ENCODE peak calls at places on chromosome 17, in five cellular contexts. U, E, O, Y and J are unnamed samples.

GRCh38 chr17:75970011-75970523 is 8.9 kb downstream of the ACOX1 start:
- DNase-seq in E (no peak), Y (no peak), O (peak; percentile 84), U (no peak), J (no peak)

GRCh38 chr17:18166894-18167293 is 16.7 kb upstream of the ALKBH5 start:
- DNase-seq in O (peak; percentile 51), Y (no peak), E (no peak), U (no peak), J (no peak)

GRCh38 chr17:12592941-12593340 is 72.7 kb upstream of the MYOCD start:
- DNase-seq in O (no peak), E (no peak), Y (no peak), U (no peak), J (no peak)

GRCh38 chr17:1030684-1031557 is 34.0 kb downstream of the TIMM22 start:
- DNase-seq in U (no peak), O (no peak), E (no peak), Y (no peak), J (no peak)

GRCh38 chr17:17626840-17627239 is 35.3 kb upstream of the PEMT start:
- DNase-seq in E (no peak), Y (no peak), O (no peak), U (no peak), J (no peak)

GRCh38 chr17:82848022-82848592 is 8.3 kb upstream of the ZNF750 start:
- DNase-seq in O (no peak), U (no peak), Y (no peak), E (no peak), J (no peak)

GRCh38 chr17:69516225-69516624 is 101.7 kb downstream of the MAP2K6 start:
- DNase-seq in Y (no peak), U (no peak), O (no peak), E (no peak), J (no peak)

GRCh38 chr17:6269474-6269873 is 165.4 kb downstream of the AIPL1 start:
- DNase-seq in O (peak; percentile 27), U (peak; percentile 35), Y (no peak), E (no peak), J (no peak)

GRCh38 chr17:34393401-34393800 is 30.4 kb upstream of the CCL1 start:
- DNase-seq in Y (no peak), U (no peak), E (no peak), O (no peak), J (no peak)

GRCh38 chr17:52157603-52158449 is 688 bp downstream of the CA10 start:
- DNase-seq in Y (no peak), U (no peak), O (no peak), E (no peak), J (no peak)

GRCh38 chr17:50909765-50910661 is 43.9 kb upstream of the TOB1 start:
- DNase-seq in U (no peak), O (no peak), Y (no peak), E (no peak), J (no peak)

GRCh38 chr17:17089206-17089550 is 46.9 kb downstream of the MPRIP start:
- DNase-seq in U (no peak), Y (no peak), E (no peak), O (peak; percentile 22), J (no peak)

GRCh38 chr17:59680314-59680713 is 26.9 kb downstream of the PTRH2 start:
- DNase-seq in U (no peak), O (no peak), Y (no peak), E (no peak), J (no peak)

GRCh38 chr17:59838196-59838911 is 54.4 kb downstream of the TUBD1 start:
- DNase-seq in O (peak; percentile 55), U (no peak), Y (no peak), E (no peak), J (no peak)

GRCh38 chr17:41919840-41920579 is 1.3 kb upstream of the ACLY start:
- DNase-seq in Y (no peak), O (peak; percentile 39), E (no peak), U (no peak), J (no peak)

GRCh38 chr17:66966529-66967418 is 2.3 kb downstream of the CACNG4 start:
- DNase-seq in Y (no peak), U (no peak), E (no peak), O (no peak), J (no peak)

GRCh38 chr17:31499771-31500554 is 108.5 kb downstream of the RAB11FIP4 start:
- DNase-seq in E (no peak), O (peak; percentile 44), Y (no peak), U (no peak), J (no peak)
- TF ChIP-seq POLR2AphosphoS5 in E (no peak), O (no peak), Y (no peak), U (no peak), J (no peak)

DNA sequence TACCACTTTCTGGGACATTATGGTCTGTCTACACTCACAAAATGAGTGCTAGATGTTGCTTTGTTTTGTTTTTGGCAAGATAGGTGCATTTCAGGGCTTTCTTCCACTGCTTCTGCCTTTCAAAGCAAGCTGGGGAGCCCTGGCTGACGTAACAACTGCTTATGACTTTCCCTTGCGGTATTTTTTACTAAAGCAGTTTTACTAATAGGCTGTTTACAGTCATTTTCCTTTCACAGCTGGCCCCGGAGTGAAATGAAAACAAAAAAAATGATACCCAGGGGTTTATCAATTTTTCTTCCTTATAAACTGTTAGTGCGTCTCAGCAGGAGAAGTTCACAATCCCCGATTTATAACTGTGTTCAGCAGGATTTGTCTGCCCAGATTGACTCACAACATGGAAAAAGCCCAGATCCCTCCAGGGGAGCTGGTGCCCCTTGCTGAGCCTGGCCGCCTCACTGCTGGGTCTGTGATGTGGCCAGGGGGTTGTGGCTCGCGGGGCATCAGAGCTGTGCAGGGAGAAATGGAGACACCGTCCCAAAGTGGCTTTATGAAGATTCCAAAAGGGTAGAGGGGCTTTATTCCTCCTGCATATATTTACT is 184.4 kb upstream of the HS3ST3A1 start:
- DNase-seq in U (no peak), O (no peak), E (no peak), Y (no peak), J (no peak)
- TF ChIP-seq TAF1 in U (no peak), O (no peak), E (no peak), Y (no peak), J (no peak)

GRCh38 chr17:81478119-81478518 is 34.5 kb downstream of the ACTG1 start:
- DNase-seq in Y (no peak), E (no peak), O (no peak), U (no peak), J (no peak)
- TF ChIP-seq POLR2A in Y (no peak), E (no peak), O (no peak), U (no peak), J (no peak)

GRCh38 chr17:38748329-38749221 is at the start of gene PCGF2:
- DNase-seq in U (no peak), O (peak; percentile 91), E (no peak), Y (peak; percentile 68), J (no peak)

GRCh38 chr17:38750312-38751121 is 2.0 kb upstream of the PSMB3 start:
- DNase-seq in O (peak; percentile 72), Y (no peak), E (no peak), U (no peak), J (no peak)

GRCh38 chr17:38747385-38748328 is 479 bp downstream of the PCGF2 start:
- DNase-seq in U (no peak), Y (no peak), O (peak; percentile 61), E (no peak), J (peak; percentile 43)

GRCh38 chr17:38750044-38750311 is 1.8 kb upstream of the PCGF2 start:
- DNase-seq in U (no peak), Y (no peak), E (no peak), O (no peak), J (no peak)

GRCh38 chr17:38749222-38750043 is 1.3 kb upstream of the PCGF2 start:
- DNase-seq in U (no peak), O (peak; percentile 96), Y (no peak), E (no peak), J (no peak)
- TF ChIP-seq POLR2AphosphoS5 in U (no peak), O (peak; percentile 84), Y (peak; percentile 21), E (no peak), J (no peak)

DNA sequence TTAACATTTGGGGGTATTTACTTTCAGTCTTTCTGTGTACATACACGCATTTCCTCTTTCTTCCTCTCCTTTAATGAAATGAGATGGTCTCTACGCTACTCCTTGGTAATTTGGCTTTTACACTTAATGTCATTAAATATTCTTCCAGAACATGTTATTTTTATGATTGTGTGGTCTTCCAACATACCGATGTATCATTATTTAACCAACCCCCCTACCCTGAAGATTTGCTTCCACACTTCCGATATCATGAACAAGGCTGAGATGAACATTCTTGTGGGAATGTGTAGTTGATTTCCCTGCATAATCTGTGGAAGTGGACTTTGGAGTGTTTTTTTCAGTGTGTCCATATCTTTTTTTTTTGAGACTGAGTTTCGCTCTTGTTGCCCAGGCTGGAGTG is 2.3 kb upstream of the PGS1 start:
- DNase-seq in Y (no peak), O (no peak), E (no peak), U (no peak), J (no peak)
- TF ChIP-seq TAF1 in Y (no peak), O (no peak), E (no peak), U (no peak), J (no peak)

GRCh38 chr17:2393184-2393953 is 7.5 kb downstream of the MNT start:
- DNase-seq in U (peak; percentile 92), Y (no peak), E (no peak), O (peak; percentile 88), J (peak; percentile 91)
- TF ChIP-seq POLR2A in U (no peak), Y (no peak), E (peak; percentile 67), O (peak; percentile 67), J (no peak)

GRCh38 chr17:43559161-43559816 is 13.1 kb upstream of the ETV4 start:
- DNase-seq in Y (no peak), U (no peak), O (no peak), E (no peak), J (no peak)
- TF ChIP-seq POLR2AphosphoS5 in Y (no peak), U (no peak), O (no peak), E (no peak), J (no peak)

DNA sequence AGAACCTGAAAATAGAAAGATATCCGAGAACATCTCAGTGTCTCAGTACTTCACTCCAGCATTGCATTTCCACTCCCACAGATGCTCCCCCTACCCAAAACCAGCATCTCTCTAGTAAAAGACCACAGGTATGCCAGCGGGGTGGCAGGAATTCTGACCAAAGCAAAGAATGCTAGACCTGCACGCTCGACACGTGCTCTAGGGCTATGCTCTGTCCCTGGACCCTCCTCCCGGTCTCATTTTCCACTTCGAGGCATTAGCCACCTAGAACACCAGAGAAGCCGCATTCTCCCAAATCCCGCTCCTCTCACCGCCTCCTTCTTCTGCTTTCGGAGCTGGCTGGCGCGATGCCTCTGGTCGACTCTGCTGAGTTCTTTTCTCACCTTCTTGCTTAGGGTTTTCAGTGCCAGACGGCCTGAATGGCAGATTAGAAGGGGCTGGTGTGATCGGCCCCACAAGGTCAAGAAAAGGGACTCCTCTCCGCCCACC is 487 bp downstream of the TSR1 start:
- DNase-seq in U (no peak), O (no peak), E (no peak), Y (no peak), J (no peak)
- TF ChIP-seq TAF1 in U (no peak), O (no peak), E (no peak), Y (no peak), J (no peak)